ENCODE peak calls at places on chromosome 9, in seven cellular contexts. One of them, this sample, is unnamed.

GRCh38 chr9:114805670-114806551 is at the start of gene TNFSF15:
- DNase-seq in right lobe of liver: peak
- DNase-seq in colonic mucosa: peak
- DNase-seq in T-helper 9 cell: no peak
- DNase-seq in uterus: no peak
- DNase-seq in dermis blood vessel endothelial cell: peak
- DNase-seq in C1 segment of cervical spinal cord: no peak
- DNase-seq in this sample: no peak

GRCh38 chr9:91220491-91221135 is 141.1 kb downstream of the AUH start:
- DNase-seq in C1 segment of cervical spinal cord: no peak
- DNase-seq in colonic mucosa: no peak
- DNase-seq in dermis blood vessel endothelial cell: no peak
- DNase-seq in right lobe of liver: no peak
- DNase-seq in T-helper 9 cell: no peak
- DNase-seq in uterus: no peak
- DNase-seq in this sample: no peak

GRCh38 chr9:113164536-113165300 is 13.9 kb downstream of the SLC31A2 start:
- DNase-seq in T-helper 9 cell: no peak
- DNase-seq in dermis blood vessel endothelial cell: no peak
- DNase-seq in C1 segment of cervical spinal cord: peak
- DNase-seq in uterus: peak
- DNase-seq in colonic mucosa: no peak
- DNase-seq in right lobe of liver: no peak
- DNase-seq in this sample: no peak

GRCh38 chr9:96420468-96421219 is 2.5 kb upstream of the ZNF367 start:
- DNase-seq in right lobe of liver: no peak
- DNase-seq in C1 segment of cervical spinal cord: peak
- DNase-seq in uterus: no peak
- DNase-seq in colonic mucosa: peak
- DNase-seq in T-helper 9 cell: no peak
- DNase-seq in dermis blood vessel endothelial cell: peak
- DNase-seq in this sample: no peak

GRCh38 chr9:120412425-120412951 is 167.5 kb downstream of the CDK5RAP2 start:
- DNase-seq in colonic mucosa: no peak
- DNase-seq in T-helper 9 cell: no peak
- DNase-seq in C1 segment of cervical spinal cord: no peak
- DNase-seq in dermis blood vessel endothelial cell: peak
- DNase-seq in uterus: no peak
- DNase-seq in right lobe of liver: no peak
- DNase-seq in this sample: no peak

GRCh38 chr9:114898741-114899140 is 31.6 kb downstream of the TNFSF8 start:
- DNase-seq in C1 segment of cervical spinal cord: peak
- DNase-seq in uterus: no peak
- DNase-seq in colonic mucosa: peak
- DNase-seq in right lobe of liver: peak
- DNase-seq in dermis blood vessel endothelial cell: peak
- DNase-seq in T-helper 9 cell: peak
- DNase-seq in this sample: peak

GRCh38 chr9:99011161-99011709 is 67.5 kb downstream of the COL15A1 start:
- DNase-seq in C1 segment of cervical spinal cord: no peak
- DNase-seq in dermis blood vessel endothelial cell: peak
- DNase-seq in right lobe of liver: no peak
- DNase-seq in T-helper 9 cell: no peak
- DNase-seq in uterus: no peak
- DNase-seq in colonic mucosa: no peak
- DNase-seq in this sample: no peak

GRCh38 chr9:16304301-16304700 is 566.2 kb downstream of the BNC2 start:
- DNase-seq in C1 segment of cervical spinal cord: no peak
- DNase-seq in colonic mucosa: no peak
- DNase-seq in uterus: no peak
- DNase-seq in dermis blood vessel endothelial cell: no peak
- DNase-seq in T-helper 9 cell: no peak
- DNase-seq in right lobe of liver: no peak
- DNase-seq in this sample: no peak

GRCh38 chr9:129486496-129487306 is 134.2 kb downstream of the C9orf50 start:
- DNase-seq in right lobe of liver: peak
- DNase-seq in dermis blood vessel endothelial cell: no peak
- DNase-seq in C1 segment of cervical spinal cord: peak
- DNase-seq in uterus: peak
- DNase-seq in T-helper 9 cell: no peak
- DNase-seq in colonic mucosa: no peak
- DNase-seq in this sample: no peak

GRCh38 chr9:83986223-83986622 is 5.6 kb downstream of the RMI1 start:
- DNase-seq in C1 segment of cervical spinal cord: no peak
- DNase-seq in dermis blood vessel endothelial cell: no peak
- DNase-seq in right lobe of liver: no peak
- DNase-seq in uterus: no peak
- DNase-seq in colonic mucosa: no peak
- DNase-seq in T-helper 9 cell: no peak
- DNase-seq in this sample: no peak

GRCh38 chr9:2085719-2086515 is 70.8 kb downstream of the SMARCA2 start:
- DNase-seq in right lobe of liver: no peak
- DNase-seq in dermis blood vessel endothelial cell: peak
- DNase-seq in T-helper 9 cell: no peak
- DNase-seq in uterus: peak
- DNase-seq in colonic mucosa: no peak
- DNase-seq in C1 segment of cervical spinal cord: no peak
- DNase-seq in this sample: no peak

GRCh38 chr9:100309992-100310391 is 42.8 kb downstream of the TEX10 start:
- DNase-seq in right lobe of liver: no peak
- DNase-seq in colonic mucosa: no peak
- DNase-seq in uterus: no peak
- DNase-seq in dermis blood vessel endothelial cell: no peak
- DNase-seq in T-helper 9 cell: no peak
- DNase-seq in C1 segment of cervical spinal cord: no peak
- DNase-seq in this sample: no peak

GRCh38 chr9:101508203-101508602 is 25.4 kb upstream of the RNF20 start:
- DNase-seq in dermis blood vessel endothelial cell: no peak
- DNase-seq in colonic mucosa: no peak
- DNase-seq in T-helper 9 cell: no peak
- DNase-seq in right lobe of liver: no peak
- DNase-seq in uterus: no peak
- DNase-seq in C1 segment of cervical spinal cord: no peak
- DNase-seq in this sample: no peak

GRCh38 chr9:1458503-1458902 is 408.3 kb downstream of the DMRT2 start:
- DNase-seq in colonic mucosa: no peak
- DNase-seq in right lobe of liver: no peak
- DNase-seq in T-helper 9 cell: no peak
- DNase-seq in dermis blood vessel endothelial cell: peak
- DNase-seq in C1 segment of cervical spinal cord: no peak
- DNase-seq in uterus: no peak
- DNase-seq in this sample: no peak

GRCh38 chr9:18896531-18897179 is 136.4 kb downstream of the SAXO1 start:
- DNase-seq in C1 segment of cervical spinal cord: no peak
- DNase-seq in dermis blood vessel endothelial cell: no peak
- DNase-seq in colonic mucosa: no peak
- DNase-seq in right lobe of liver: no peak
- DNase-seq in uterus: no peak
- DNase-seq in T-helper 9 cell: no peak
- DNase-seq in this sample: no peak